ENCODE peak calls at places on chromosomes 5 and 9, in eight cellular contexts. Q is A673, H is body of pancreas, G is heart right ventricle, I is cardiac fibroblast, Z is transverse colon, W is astrocyte of the spinal cord, N is omental fat pad. O is an unnamed sample.
A peak's percentile ranks its signal among the peaks of the same experiment; 100 is the strongest.

GRCh38 chr5:148805323-148806290 is 20.8 kb upstream of the ADRB2 start:
- DNase-seq in G (peak; percentile 51), W (peak; percentile 37), N (no peak), I (no peak), Q (peak; percentile 48), H (no peak), Z (no peak), O (peak; percentile 30)

GRCh38 chr5:142499591-142500384 is 175.0 kb upstream of the SPRY4 start:
- DNase-seq in Q (no peak), H (no peak), Z (no peak), W (no peak), I (no peak), G (no peak), N (no peak), O (no peak)

GRCh38 chr9:134964686-134965085 is 47.0 kb upstream of the FCN1 start:
- DNase-seq in G (no peak), Q (no peak), Z (no peak), W (no peak), N (no peak), I (no peak), H (no peak), O (no peak)

GRCh38 chr9:73441890-73442818 is 290.5 kb downstream of the ANXA1 start:
- DNase-seq in Q (peak; percentile 5), N (no peak), Z (no peak), W (peak; percentile 39), I (peak; percentile 19), G (no peak), H (no peak), O (no peak)

GRCh38 chr5:96778409-96778808 is 29.3 kb downstream of the ERAP1 start:
- DNase-seq in Z (no peak), W (no peak), G (no peak), H (peak; percentile 57), N (no peak), Q (no peak), I (no peak), O (no peak)

GRCh38 chr9:18141681-18142080 is 332.3 kb upstream of the ADAMTSL1 start:
- DNase-seq in N (no peak), Q (no peak), I (no peak), H (no peak), G (no peak), W (no peak), Z (no peak), O (no peak)

GRCh38 chr5:139889410-139889809 is 93.8 kb downstream of the PSD2 start:
- DNase-seq in I (no peak), H (no peak), Z (no peak), N (no peak), W (no peak), G (no peak), Q (no peak), O (no peak)

GRCh38 chr9:137032893-137033292 is 1.0 kb upstream of the FUT7 start:
- DNase-seq in Q (no peak), I (no peak), N (no peak), H (peak; percentile 28), W (no peak), Z (no peak), G (peak; percentile 45), O (no peak)

GRCh38 chr9:124283232-124283814 is 25.6 kb downstream of the NEK6 start:
- DNase-seq in H (no peak), W (no peak), Z (no peak), G (no peak), Q (no peak), I (no peak), N (no peak), O (no peak)

GRCh38 chr9:124284940-124285441 is 27.2 kb downstream of the NEK6 start:
- DNase-seq in G (no peak), I (peak; percentile 62), Z (no peak), Q (no peak), H (no peak), N (no peak), W (peak; percentile 67), O (no peak)

GRCh38 chr9:124285903-124286291 is 28.1 kb downstream of the NEK6 start:
- DNase-seq in G (peak; percentile 73), Q (no peak), N (peak; percentile 39), H (peak; percentile 57), W (peak; percentile 98), I (peak; percentile 98), Z (peak; percentile 80), O (peak; percentile 75)

GRCh38 chr9:124285490-124285889 is 27.7 kb downstream of the NEK6 start:
- DNase-seq in W (no peak), Z (no peak), I (no peak), G (no peak), H (no peak), Q (no peak), N (no peak), O (no peak)

DNA sequence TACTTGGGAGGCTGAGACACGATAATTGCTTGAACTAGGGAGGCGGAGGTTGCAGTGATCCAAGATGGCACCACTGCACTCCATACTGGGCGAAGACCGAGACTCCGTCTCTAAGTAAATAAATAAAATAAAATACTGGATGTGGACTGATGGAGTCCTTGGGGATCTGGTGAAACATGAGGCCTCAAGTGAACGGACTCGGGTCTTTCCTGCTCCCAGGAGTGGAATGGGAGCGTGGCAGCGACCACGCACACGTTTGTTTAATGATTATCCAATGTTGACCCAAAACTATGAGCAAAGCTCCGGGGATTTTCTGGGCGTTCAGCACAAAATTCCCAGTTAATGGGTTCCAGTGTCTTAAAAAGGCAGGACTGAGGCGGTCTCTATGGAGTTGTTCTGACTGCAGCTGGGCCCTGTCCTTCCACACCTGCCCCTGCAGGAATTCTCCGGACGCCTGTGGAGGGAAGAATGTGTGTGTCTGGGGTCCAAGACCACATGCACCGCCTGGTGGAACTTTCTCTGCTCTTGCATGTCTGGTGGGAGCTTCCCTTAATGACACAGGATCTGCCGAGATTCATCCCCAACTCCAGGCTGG is 26.6 kb downstream of the NEK6 start:
- DNase-seq in W (peak; percentile 46), Q (no peak), I (no peak), Z (no peak), N (no peak), G (peak; percentile 55), H (no peak), O (no peak)
- TF ChIP-seq CTCF in W (no peak), Q (no peak), I (no peak), Z (no peak), N (no peak), G (no peak), H (no peak), O (no peak)

GRCh38 chr5:65076251-65076869 is 307.6 kb downstream of the CWC27 start:
- DNase-seq in Z (peak; percentile 17), I (peak; percentile 97), N (no peak), H (peak; percentile 61), Q (peak; percentile 95), G (peak; percentile 73), W (peak; percentile 59), O (peak; percentile 54)
- TF ChIP-seq CTCF in Z (no peak), I (peak; percentile 37), N (no peak), H (no peak), Q (peak; percentile 55), G (peak; percentile 43), W (no peak), O (peak; percentile 35)

GRCh38 chr9:5561828-5562488 is 51.6 kb downstream of the PDCD1LG2 start:
- DNase-seq in G (no peak), Q (no peak), N (no peak), I (no peak), W (no peak), Z (no peak), H (no peak), O (no peak)
- TF ChIP-seq CTCF in G (no peak), Q (no peak), N (no peak), I (no peak), W (no peak), Z (no peak), H (no peak), O (no peak)

GRCh38 chr5:119451561-119451960 is 736 bp upstream of the HSD17B4 start:
- DNase-seq in G (no peak), Q (no peak), W (no peak), N (no peak), I (no peak), H (no peak), Z (no peak), O (no peak)
- TF ChIP-seq CTCF in G (no peak), Q (no peak), W (no peak), N (no peak), I (no peak), H (no peak), Z (no peak), O (no peak)

GRCh38 chr9:120071760-120072159 is 508.2 kb downstream of the CDK5RAP2 start:
- DNase-seq in N (no peak), Q (no peak), Z (no peak), G (no peak), W (no peak), H (no peak), I (no peak), O (no peak)
- TF ChIP-seq CTCF in N (no peak), Q (no peak), Z (no peak), G (no peak), W (no peak), H (no peak), I (no peak), O (no peak)

DNA sequence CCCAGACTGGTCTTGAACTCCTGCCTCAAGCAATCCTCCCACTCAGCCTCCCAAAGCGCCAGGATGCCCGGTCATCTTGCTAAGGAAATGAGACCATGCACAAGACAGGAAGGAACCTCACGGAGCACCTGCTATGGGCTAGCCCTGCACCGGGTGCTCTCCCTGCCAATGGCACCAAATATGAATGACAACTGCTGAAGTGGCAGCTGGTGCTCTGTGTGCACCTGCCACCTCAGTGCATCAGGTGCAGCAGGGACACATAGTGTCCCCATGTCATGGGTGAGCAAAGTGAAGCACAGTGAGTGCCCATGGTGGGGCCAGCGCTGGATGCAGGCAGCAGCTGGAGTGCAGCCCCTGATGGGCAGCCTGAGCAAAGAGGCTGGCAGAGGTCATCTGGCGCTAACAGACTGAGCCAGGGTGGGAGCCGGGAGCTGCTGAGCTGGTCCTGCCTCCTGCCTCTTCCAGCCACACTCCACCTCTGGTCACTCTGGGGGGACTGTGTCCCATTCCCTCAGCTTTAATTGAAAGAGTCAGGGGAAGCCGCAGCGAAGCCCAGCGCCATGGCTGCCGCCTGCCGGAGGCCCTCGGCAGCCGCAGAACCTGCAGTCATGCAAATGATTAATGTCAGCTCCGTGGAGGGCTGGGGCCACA is 46.4 kb downstream of the BARX1 start:
- DNase-seq in H (peak; percentile 52), N (no peak), W (no peak), Z (no peak), Q (peak; percentile 21), G (no peak), I (no peak), O (no peak)
- TF ChIP-seq CTCF in H (peak; percentile 24), N (no peak), W (no peak), Z (no peak), Q (peak; percentile 33), G (no peak), I (no peak), O (peak; percentile 30)

O was measured in GM10248.